ENCODE peak calls at places on chromosomes 6 and 20, in four cellular contexts. P is GM06990, X is endothelial cell, N is fibroblast of the aortic adventitia. A is an unnamed sample.

GRCh38 chr20:40710608-40711007 is 21.6 kb upstream of the MAFB start:
- DNase-seq in P (no peak), X (no peak), N (no peak), A (no peak)

GRCh38 chr6:6001443-6001842 is 5.3 kb downstream of the NRN1 start:
- DNase-seq in P (no peak), X (no peak), N (no peak), A (no peak)

GRCh38 chr6:130900913-130901312 is 73.7 kb downstream of the SMLR1 start:
- DNase-seq in P (no peak), X (no peak), N (peak), A (peak)

GRCh38 chr6:99943846-99944245 is 50.2 kb downstream of the MCHR2 start:
- DNase-seq in P (no peak), X (no peak), N (no peak), A (no peak)

GRCh38 chr20:44780226-44780625 is 30.1 kb downstream of the RIMS4 start:
- DNase-seq in P (no peak), X (peak), N (peak), A (peak)

GRCh38 chr6:141700836-141701235 is 431.9 kb upstream of the GJE1 start:
- DNase-seq in P (no peak), X (no peak), N (peak), A (no peak)

GRCh38 chr20:58839474-58839874 is 11.2 kb downstream of the GNAS-AS1 start:
- DNase-seq in P (peak), X (peak), N (peak), A (no peak)

GRCh38 chr20:6162239-6162638 is 39.4 kb upstream of the FERMT1 start:
- DNase-seq in P (no peak), X (no peak), N (peak), A (peak)

GRCh38 chr6:20028143-20028542 is 184.1 kb downstream of the MBOAT1 start:
- DNase-seq in P (no peak), X (no peak), N (no peak), A (no peak)

GRCh38 chr6:17466707-17467106 is 73.3 kb downstream of the CAP2 start:
- DNase-seq in P (no peak), X (no peak), N (no peak), A (no peak)

GRCh38 chr6:17472653-17473183 is 79.3 kb downstream of the CAP2 start:
- DNase-seq in P (no peak), X (no peak), N (no peak), A (no peak)

GRCh38 chr6:17470953-17471335 is 77.5 kb downstream of the CAP2 start:
- DNase-seq in P (no peak), X (no peak), N (peak), A (no peak)

GRCh38 chr6:17470209-17470952 is 77.0 kb downstream of the CAP2 start:
- DNase-seq in P (no peak), X (no peak), N (peak), A (no peak)

GRCh38 chr6:17469006-17469972 is 75.9 kb downstream of the CAP2 start:
- DNase-seq in P (no peak), X (no peak), N (peak), A (no peak)
- TF ChIP-seq CTCF in P (peak), X (peak), N (no peak), A (no peak)

GRCh38 chr20:32456869-32457421 is 98.8 kb downstream of the ASXL1 start:
- DNase-seq in P (peak), X (peak), N (no peak), A (no peak)
- TF ChIP-seq CTCF in P (peak), X (peak), N (peak), A (peak)

DNA sequence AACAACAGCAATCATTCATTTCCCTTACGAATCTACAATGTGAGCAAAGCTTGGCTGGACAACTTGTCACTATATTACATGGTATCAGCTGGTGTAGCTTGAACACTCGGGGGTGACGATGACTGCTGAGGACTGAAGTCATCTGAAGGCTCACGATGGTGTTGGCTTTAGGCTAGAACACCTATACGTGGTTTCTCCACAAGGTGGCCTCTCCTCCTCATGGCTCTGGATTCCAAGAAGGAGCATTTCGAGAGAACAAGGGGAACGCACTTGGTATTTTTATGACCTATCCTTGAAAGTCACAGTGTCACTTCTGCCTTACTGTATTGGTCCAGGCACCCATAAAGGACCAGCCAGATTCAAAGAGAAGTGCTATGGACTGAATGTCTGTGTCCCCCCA is 37.5 kb upstream of the ADGRF1 start:
- DNase-seq in P (no peak), X (no peak), N (no peak), A (no peak)
- TF ChIP-seq CTCF in P (no peak), X (peak), N (peak), A (no peak)

GRCh38 chr6:160520043-160520904 is 143.8 kb downstream of the LPA start:
- DNase-seq in P (peak), X (peak), N (peak), A (no peak)
- TF ChIP-seq CTCF in P (no peak), X (peak), N (no peak), A (no peak)

DNA sequence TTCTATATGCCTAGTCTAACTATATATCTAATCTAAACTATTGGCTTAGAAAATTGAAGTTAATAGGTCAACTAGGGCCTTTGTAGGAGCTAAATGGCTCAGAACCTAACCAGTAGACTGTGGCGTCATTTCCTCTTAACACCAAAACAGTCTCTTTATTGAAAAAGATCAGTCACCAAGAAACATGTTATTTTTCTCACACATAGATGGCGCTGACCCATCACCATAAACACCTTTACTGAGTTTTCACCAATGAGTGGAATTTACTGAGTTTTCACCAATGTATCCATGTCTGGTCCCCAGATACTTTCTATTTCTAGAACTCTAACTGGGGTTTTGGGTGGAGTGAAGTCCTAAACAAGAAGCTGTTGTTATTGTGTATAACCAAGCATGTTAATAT is 636.0 kb downstream of the BCKDHB start:
- DNase-seq in P (no peak), X (peak), N (peak), A (peak)
- TF ChIP-seq CTCF in P (peak), X (peak), N (peak), A (peak)

DNA sequence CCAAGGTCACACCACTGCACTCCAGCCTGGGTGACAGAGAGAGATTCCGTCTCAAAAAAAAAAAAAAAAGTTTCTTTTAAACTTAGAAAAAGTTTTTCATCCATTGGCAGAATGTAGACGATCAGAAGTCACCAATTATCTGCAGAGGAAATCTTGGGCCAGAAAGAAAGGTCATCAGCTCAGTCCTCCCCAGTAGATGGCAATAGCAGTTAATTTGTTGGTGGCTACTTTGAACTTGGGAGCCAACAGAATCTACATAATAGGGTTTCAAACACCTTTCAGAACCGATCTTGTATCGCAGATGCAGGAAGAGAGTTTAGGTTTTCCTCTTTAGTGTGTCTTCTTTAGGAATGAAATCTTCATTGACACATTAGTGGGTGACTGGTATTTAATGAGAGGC is 41.7 kb downstream of the LBP start:
- DNase-seq in P (no peak), X (no peak), N (no peak), A (no peak)
- TF ChIP-seq CTCF in P (no peak), X (no peak), N (no peak), A (no peak)

DNA sequence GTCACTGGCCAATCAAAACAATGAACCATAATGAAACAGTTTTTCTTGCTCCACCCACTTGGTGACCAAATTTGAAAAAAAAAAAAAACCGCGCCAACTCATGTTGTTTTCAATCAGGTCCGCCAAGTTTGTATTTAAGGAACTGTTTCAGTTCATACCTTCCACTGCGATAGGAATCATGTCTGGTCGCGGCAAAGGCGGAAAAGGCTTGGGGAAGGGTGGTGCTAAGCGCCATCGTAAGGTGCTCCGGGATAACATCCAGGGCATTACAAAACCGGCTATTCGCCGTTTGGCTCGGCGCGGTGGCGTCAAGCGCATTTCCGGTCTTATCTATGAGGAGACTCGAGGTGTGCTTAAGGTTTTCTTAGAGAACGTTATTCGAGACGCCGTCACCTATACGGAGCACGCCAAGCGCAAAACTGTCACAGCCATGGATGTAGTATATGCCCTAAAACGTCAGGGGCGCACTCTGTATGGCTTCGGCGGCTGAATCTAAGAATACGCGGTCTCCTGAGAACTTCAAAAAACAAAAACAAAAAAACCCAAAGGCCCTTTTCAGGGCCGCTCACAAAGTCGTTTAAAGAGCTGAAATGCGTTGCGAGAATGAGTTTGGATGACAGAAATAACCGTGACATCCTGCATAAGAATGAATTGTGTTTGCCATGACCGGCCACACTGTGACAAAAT is 16.7 kb downstream of the HFE start:
- DNase-seq in P (peak), X (peak), N (peak), A (peak)
- TF ChIP-seq CTCF in P (peak), X (peak), N (peak), A (peak)